ENCODE peak calls at places on chromosomes 7 and 10, in nine cellular contexts. One of them, this sample, is unnamed.
A peak's percentile ranks its signal among the peaks of the same experiment; 100 is the strongest.

GRCh38 chr7:95545007-95545615 is 51.2 kb downstream of the PDK4 start:
- DNase-seq in fibroblast of lung: peak; percentile 61
- DNase-seq in GM13976: no peak
- DNase-seq in psoas muscle: no peak
- DNase-seq in choroid plexus epithelial cell: peak; percentile 91
- DNase-seq in fibroblast of mammary gland: peak; percentile 80
- DNase-seq in lower lobe of right lung: no peak
- DNase-seq in SK-N-SH: no peak
- DNase-seq in Calu3: peak; percentile 43
- DNase-seq in this sample: no peak

GRCh38 chr7:158684329-158684728 is 20.3 kb downstream of the NCAPG2 start:
- DNase-seq in fibroblast of lung: peak; percentile 48
- DNase-seq in GM13976: no peak
- DNase-seq in psoas muscle: no peak
- DNase-seq in choroid plexus epithelial cell: peak; percentile 59
- DNase-seq in fibroblast of mammary gland: no peak
- DNase-seq in lower lobe of right lung: no peak
- DNase-seq in SK-N-SH: no peak
- DNase-seq in Calu3: no peak
- DNase-seq in this sample: no peak

GRCh38 chr7:36661135-36661840 is 63.0 kb downstream of the AOAH start:
- DNase-seq in fibroblast of lung: peak; percentile 77
- DNase-seq in GM13976: no peak
- DNase-seq in psoas muscle: no peak
- DNase-seq in choroid plexus epithelial cell: peak; percentile 15
- DNase-seq in fibroblast of mammary gland: peak; percentile 63
- DNase-seq in lower lobe of right lung: no peak
- DNase-seq in SK-N-SH: no peak
- DNase-seq in Calu3: no peak
- DNase-seq in this sample: no peak

GRCh38 chr10:44881639-44882038 is 29.5 kb upstream of the TMEM72 start:
- DNase-seq in fibroblast of lung: no peak
- DNase-seq in GM13976: no peak
- DNase-seq in psoas muscle: no peak
- DNase-seq in choroid plexus epithelial cell: no peak
- DNase-seq in fibroblast of mammary gland: no peak
- DNase-seq in lower lobe of right lung: no peak
- DNase-seq in SK-N-SH: no peak
- DNase-seq in Calu3: no peak
- DNase-seq in this sample: no peak

GRCh38 chr7:13532028-13532753 is 457.3 kb downstream of the ETV1 start:
- DNase-seq in fibroblast of lung: no peak
- DNase-seq in GM13976: no peak
- DNase-seq in psoas muscle: no peak
- DNase-seq in choroid plexus epithelial cell: peak; percentile 27
- DNase-seq in fibroblast of mammary gland: no peak
- DNase-seq in lower lobe of right lung: no peak
- DNase-seq in SK-N-SH: peak; percentile 1
- DNase-seq in Calu3: no peak
- DNase-seq in this sample: no peak

GRCh38 chr10:91772461-91772860 is 25.8 kb upstream of the TNKS2 start:
- DNase-seq in fibroblast of lung: no peak
- DNase-seq in GM13976: no peak
- DNase-seq in psoas muscle: no peak
- DNase-seq in choroid plexus epithelial cell: no peak
- DNase-seq in fibroblast of mammary gland: no peak
- DNase-seq in lower lobe of right lung: no peak
- DNase-seq in SK-N-SH: no peak
- DNase-seq in Calu3: no peak
- DNase-seq in this sample: no peak

GRCh38 chr7:41437257-41438196 is 265.4 kb downstream of the INHBA start:
- DNase-seq in fibroblast of lung: peak; percentile 30
- DNase-seq in GM13976: no peak
- DNase-seq in psoas muscle: no peak
- DNase-seq in choroid plexus epithelial cell: no peak
- DNase-seq in fibroblast of mammary gland: no peak
- DNase-seq in lower lobe of right lung: no peak
- DNase-seq in SK-N-SH: no peak
- DNase-seq in Calu3: peak; percentile 26
- DNase-seq in this sample: no peak

GRCh38 chr7:28835800-28836199 is 122.3 kb downstream of the TRIL start:
- DNase-seq in fibroblast of lung: peak; percentile 65
- DNase-seq in GM13976: no peak
- DNase-seq in psoas muscle: no peak
- DNase-seq in choroid plexus epithelial cell: peak; percentile 75
- DNase-seq in fibroblast of mammary gland: peak; percentile 78
- DNase-seq in lower lobe of right lung: no peak
- DNase-seq in SK-N-SH: no peak
- DNase-seq in Calu3: no peak
- DNase-seq in this sample: no peak

GRCh38 chr7:72336887-72337821 is 75.0 kb downstream of the CALN1 start:
- DNase-seq in fibroblast of lung: no peak
- DNase-seq in GM13976: peak; percentile 32
- DNase-seq in psoas muscle: no peak
- DNase-seq in choroid plexus epithelial cell: no peak
- DNase-seq in fibroblast of mammary gland: no peak
- DNase-seq in lower lobe of right lung: no peak
- DNase-seq in SK-N-SH: peak; percentile 36
- DNase-seq in Calu3: no peak
- DNase-seq in this sample: no peak

GRCh38 chr7:116177009-116177408 is 33.3 kb upstream of the TES start:
- DNase-seq in fibroblast of lung: peak; percentile 96
- DNase-seq in GM13976: no peak
- DNase-seq in psoas muscle: no peak
- DNase-seq in choroid plexus epithelial cell: peak; percentile 95
- DNase-seq in fibroblast of mammary gland: peak; percentile 34
- DNase-seq in lower lobe of right lung: no peak
- DNase-seq in SK-N-SH: no peak
- DNase-seq in Calu3: no peak
- DNase-seq in this sample: no peak
- TF ChIP-seq CTCF in fibroblast of lung: no peak
- TF ChIP-seq CTCF in GM13976: no peak
- TF ChIP-seq CTCF in psoas muscle: no peak
- TF ChIP-seq CTCF in choroid plexus epithelial cell: no peak
- TF ChIP-seq CTCF in fibroblast of mammary gland: no peak
- TF ChIP-seq CTCF in lower lobe of right lung: no peak
- TF ChIP-seq CTCF in SK-N-SH: no peak
- TF ChIP-seq CTCF in Calu3: no peak
- TF ChIP-seq CTCF in this sample: no peak

GRCh38 chr10:110006358-110007170 is 1.2 kb upstream of the ADD3 start:
- DNase-seq in fibroblast of lung: peak; percentile 82
- DNase-seq in GM13976: peak; percentile 20
- DNase-seq in psoas muscle: peak; percentile 78
- DNase-seq in choroid plexus epithelial cell: peak; percentile 64
- DNase-seq in fibroblast of mammary gland: peak; percentile 87
- DNase-seq in lower lobe of right lung: peak; percentile 51
- DNase-seq in SK-N-SH: peak; percentile 16
- DNase-seq in Calu3: peak; percentile 27
- DNase-seq in this sample: no peak
- TF ChIP-seq CTCF in fibroblast of lung: no peak
- TF ChIP-seq CTCF in GM13976: no peak
- TF ChIP-seq CTCF in psoas muscle: no peak
- TF ChIP-seq CTCF in choroid plexus epithelial cell: no peak
- TF ChIP-seq CTCF in fibroblast of mammary gland: no peak
- TF ChIP-seq CTCF in lower lobe of right lung: no peak
- TF ChIP-seq CTCF in SK-N-SH: no peak
- TF ChIP-seq CTCF in Calu3: no peak
- TF ChIP-seq CTCF in this sample: no peak

DNA sequence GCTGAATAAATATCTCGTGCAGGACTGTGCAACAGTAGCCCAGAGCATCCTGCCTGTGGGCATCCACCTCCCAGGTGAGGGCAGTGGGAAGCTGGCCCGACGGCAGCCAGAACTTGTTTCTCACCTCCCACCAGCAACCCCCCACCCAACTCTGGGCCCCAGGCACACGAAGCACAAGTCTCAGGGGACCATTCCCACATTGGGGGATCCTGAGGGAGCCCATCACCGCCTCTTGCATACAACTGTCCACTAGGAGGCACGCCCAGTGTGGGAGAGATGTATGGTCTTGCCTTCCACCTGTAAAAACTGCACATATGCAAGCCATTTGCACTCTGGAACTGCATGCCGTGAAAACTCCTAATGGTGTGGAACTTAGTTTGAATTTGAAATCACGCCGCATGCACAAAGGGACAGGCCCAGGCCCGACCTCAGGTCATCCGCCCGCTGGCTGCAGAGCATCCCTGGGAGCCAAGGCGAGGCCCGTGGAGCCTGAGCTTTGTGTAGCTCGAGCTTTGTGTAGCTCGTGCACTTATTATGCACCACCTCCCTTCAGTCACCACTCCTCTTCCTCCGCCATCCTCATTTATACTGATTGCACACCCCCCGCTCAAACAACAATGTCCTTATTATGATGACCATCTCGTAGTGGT is 147.9 kb downstream of the ADCY1 start:
- DNase-seq in fibroblast of lung: no peak
- DNase-seq in GM13976: no peak
- DNase-seq in psoas muscle: no peak
- DNase-seq in choroid plexus epithelial cell: no peak
- DNase-seq in fibroblast of mammary gland: no peak
- DNase-seq in lower lobe of right lung: no peak
- DNase-seq in SK-N-SH: peak; percentile 37
- DNase-seq in Calu3: no peak
- DNase-seq in this sample: no peak
- TF ChIP-seq CTCF in fibroblast of lung: no peak
- TF ChIP-seq CTCF in GM13976: no peak
- TF ChIP-seq CTCF in psoas muscle: no peak
- TF ChIP-seq CTCF in choroid plexus epithelial cell: peak; percentile 15
- TF ChIP-seq CTCF in fibroblast of mammary gland: peak; percentile 0
- TF ChIP-seq CTCF in lower lobe of right lung: no peak
- TF ChIP-seq CTCF in SK-N-SH: peak; percentile 30
- TF ChIP-seq CTCF in Calu3: no peak
- TF ChIP-seq CTCF in this sample: no peak

GRCh38 chr7:134316539-134317344 is at the start of gene SLC35B4:
- DNase-seq in fibroblast of lung: peak; percentile 99
- DNase-seq in GM13976: peak; percentile 97
- DNase-seq in psoas muscle: peak; percentile 98
- DNase-seq in choroid plexus epithelial cell: peak; percentile 98
- DNase-seq in fibroblast of mammary gland: peak; percentile 95
- DNase-seq in lower lobe of right lung: peak; percentile 99
- DNase-seq in SK-N-SH: peak; percentile 99
- DNase-seq in Calu3: peak; percentile 96
- DNase-seq in this sample: peak; percentile 87
- TF ChIP-seq CTCF in fibroblast of lung: peak; percentile 30
- TF ChIP-seq CTCF in GM13976: no peak
- TF ChIP-seq CTCF in psoas muscle: peak; percentile 27
- TF ChIP-seq CTCF in choroid plexus epithelial cell: peak; percentile 33
- TF ChIP-seq CTCF in fibroblast of mammary gland: no peak
- TF ChIP-seq CTCF in lower lobe of right lung: peak; percentile 34
- TF ChIP-seq CTCF in SK-N-SH: peak; percentile 46
- TF ChIP-seq CTCF in Calu3: no peak
- TF ChIP-seq CTCF in this sample: no peak

DNA sequence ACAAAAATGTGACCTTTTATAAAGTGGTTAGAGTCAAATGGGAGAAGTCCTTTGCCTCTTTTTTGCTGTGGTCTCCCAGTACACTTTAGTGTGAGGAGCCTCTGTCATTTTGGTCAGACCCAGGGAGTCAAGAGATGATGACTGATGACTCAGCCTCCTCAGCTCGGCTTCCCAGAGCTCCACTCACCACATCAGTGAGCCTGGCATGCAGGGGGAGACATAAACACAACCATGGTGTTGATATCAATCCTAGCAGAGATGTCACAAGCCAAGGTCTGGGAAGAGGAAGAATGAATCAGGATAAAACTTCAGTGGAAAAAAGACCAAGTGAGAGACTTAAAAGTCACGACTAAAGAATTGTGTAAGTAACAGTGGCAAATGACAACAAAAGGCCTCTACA is 50.1 kb downstream of the TFAM start:
- DNase-seq in fibroblast of lung: peak; percentile 100
- DNase-seq in GM13976: no peak
- DNase-seq in psoas muscle: peak; percentile 53
- DNase-seq in choroid plexus epithelial cell: peak; percentile 99
- DNase-seq in fibroblast of mammary gland: peak; percentile 98
- DNase-seq in lower lobe of right lung: no peak
- DNase-seq in SK-N-SH: no peak
- DNase-seq in Calu3: peak; percentile 78
- DNase-seq in this sample: no peak
- TF ChIP-seq CTCF in fibroblast of lung: peak; percentile 4
- TF ChIP-seq CTCF in GM13976: no peak
- TF ChIP-seq CTCF in psoas muscle: no peak
- TF ChIP-seq CTCF in choroid plexus epithelial cell: peak; percentile 39
- TF ChIP-seq CTCF in fibroblast of mammary gland: peak; percentile 33
- TF ChIP-seq CTCF in lower lobe of right lung: no peak
- TF ChIP-seq CTCF in SK-N-SH: peak; percentile 36
- TF ChIP-seq CTCF in Calu3: no peak
- TF ChIP-seq CTCF in this sample: no peak

GRCh38 chr10:12165992-12166775 is 29.5 kb downstream of the NUDT5 start:
- DNase-seq in fibroblast of lung: no peak
- DNase-seq in GM13976: no peak
- DNase-seq in psoas muscle: no peak
- DNase-seq in choroid plexus epithelial cell: no peak
- DNase-seq in fibroblast of mammary gland: no peak
- DNase-seq in lower lobe of right lung: no peak
- DNase-seq in SK-N-SH: peak; percentile 71
- DNase-seq in Calu3: no peak
- DNase-seq in this sample: no peak

GRCh38 chr10:12164085-12164484 is 31.6 kb downstream of the NUDT5 start:
- DNase-seq in fibroblast of lung: no peak
- DNase-seq in GM13976: no peak
- DNase-seq in psoas muscle: no peak
- DNase-seq in choroid plexus epithelial cell: no peak
- DNase-seq in fibroblast of mammary gland: no peak
- DNase-seq in lower lobe of right lung: no peak
- DNase-seq in SK-N-SH: no peak
- DNase-seq in Calu3: no peak
- DNase-seq in this sample: no peak

GRCh38 chr10:12162927-12163326 is 32.8 kb downstream of the NUDT5 start:
- DNase-seq in fibroblast of lung: no peak
- DNase-seq in GM13976: no peak
- DNase-seq in psoas muscle: no peak
- DNase-seq in choroid plexus epithelial cell: no peak
- DNase-seq in fibroblast of mammary gland: no peak
- DNase-seq in lower lobe of right lung: no peak
- DNase-seq in SK-N-SH: no peak
- DNase-seq in Calu3: no peak
- DNase-seq in this sample: no peak

GRCh38 chr10:12160664-12161063 is 31.2 kb downstream of the SEC61A2 start:
- DNase-seq in fibroblast of lung: no peak
- DNase-seq in GM13976: no peak
- DNase-seq in psoas muscle: no peak
- DNase-seq in choroid plexus epithelial cell: no peak
- DNase-seq in fibroblast of mammary gland: no peak
- DNase-seq in lower lobe of right lung: no peak
- DNase-seq in SK-N-SH: no peak
- DNase-seq in Calu3: no peak
- DNase-seq in this sample: no peak

GRCh38 chr10:12165036-12165435 is 30.7 kb downstream of the NUDT5 start:
- DNase-seq in fibroblast of lung: no peak
- DNase-seq in GM13976: no peak
- DNase-seq in psoas muscle: no peak
- DNase-seq in choroid plexus epithelial cell: no peak
- DNase-seq in fibroblast of mammary gland: no peak
- DNase-seq in lower lobe of right lung: no peak
- DNase-seq in SK-N-SH: no peak
- DNase-seq in Calu3: no peak
- DNase-seq in this sample: no peak
- TF ChIP-seq CTCF in fibroblast of lung: no peak
- TF ChIP-seq CTCF in GM13976: no peak
- TF ChIP-seq CTCF in psoas muscle: no peak
- TF ChIP-seq CTCF in choroid plexus epithelial cell: no peak
- TF ChIP-seq CTCF in fibroblast of mammary gland: no peak
- TF ChIP-seq CTCF in lower lobe of right lung: no peak
- TF ChIP-seq CTCF in SK-N-SH: no peak
- TF ChIP-seq CTCF in Calu3: no peak
- TF ChIP-seq CTCF in this sample: no peak